ENCODE peak calls at places on chromosomes 1 and 21, in seven cellular contexts. K is GM20000, O is left lung, Z is GM13976, A is BE2C, F is BJ, S is glutamatergic neuron. Y is an unnamed sample.

GRCh38 chr1:16051039-16051438 is 7.5 kb downstream of the CLCNKB start:
- DNase-seq in Z (no peak), F (no peak), K (no peak), S (no peak), O (no peak), A (no peak), Y (no peak)

GRCh38 chr1:28354121-28354520 is 15.4 kb upstream of the PHACTR4 start:
- DNase-seq in K (no peak), F (no peak), Z (no peak), A (no peak), S (no peak), O (no peak), Y (no peak)

GRCh38 chr21:45957986-45958610 is 23.5 kb upstream of the COL6A1 start:
- DNase-seq in S (no peak), A (no peak), O (no peak), Z (no peak), F (no peak), K (no peak), Y (no peak)

GRCh38 chr1:174262747-174263241 is 103.5 kb downstream of the RABGAP1L start:
- DNase-seq in K (peak), Z (peak), S (no peak), F (peak), O (no peak), A (peak), Y (peak)

GRCh38 chr1:59605761-59606160 is 209.0 kb upstream of the HOOK1 start:
- DNase-seq in S (no peak), Z (no peak), O (no peak), F (peak), K (no peak), A (no peak), Y (no peak)

GRCh38 chr1:92356956-92357355 is 58.1 kb downstream of the RPAP2 start:
- DNase-seq in S (no peak), F (peak), Z (no peak), A (no peak), K (no peak), O (no peak), Y (no peak)

GRCh38 chr1:209101106-209101505 is 482.4 kb upstream of the CAMK1G start:
- DNase-seq in O (no peak), F (no peak), S (no peak), Z (no peak), K (no peak), A (no peak), Y (no peak)

GRCh38 chr1:30690115-30690645 is 33.2 kb downstream of the MATN1 start:
- DNase-seq in K (no peak), A (no peak), F (no peak), O (peak), S (no peak), Z (no peak), Y (no peak)

GRCh38 chr1:212595787-212596714 is 12.5 kb upstream of the ATF3 start:
- DNase-seq in Z (peak), A (no peak), K (peak), F (peak), O (no peak), S (no peak), Y (peak)

GRCh38 chr1:155124503-155125463 is 2.9 kb upstream of the EFNA1 start:
- DNase-seq in A (no peak), K (no peak), Z (no peak), O (no peak), S (no peak), F (peak), Y (no peak)

GRCh38 chr1:224433671-224434446 is 738 bp downstream of the WDR26 start:
- DNase-seq in Z (peak), F (no peak), S (peak), A (peak), K (peak), O (peak), Y (peak)

GRCh38 chr1:168842916-168843315 is 113.9 kb upstream of the DPT start:
- DNase-seq in A (no peak), Z (no peak), F (no peak), O (no peak), K (no peak), S (no peak), Y (no peak)

GRCh38 chr1:181423301-181423918 is 59.9 kb upstream of the CACNA1E start:
- DNase-seq in S (peak), A (peak), Z (peak), K (peak), O (no peak), F (no peak), Y (peak)

GRCh38 chr21:38909109-38909508 is 103.4 kb downstream of the ETS2 start:
- DNase-seq in Z (no peak), K (no peak), O (no peak), F (no peak), A (no peak), S (no peak), Y (no peak)

GRCh38 chr1:245488346-245489110 is 333.7 kb downstream of the KIF26B start:
- DNase-seq in O (no peak), S (no peak), A (no peak), Z (no peak), K (no peak), F (no peak), Y (no peak)

GRCh38 chr1:151918819-151919218 is 9.5 kb upstream of the THEM4 start:
- DNase-seq in S (no peak), A (no peak), Z (no peak), K (no peak), F (no peak), O (no peak), Y (no peak)

GRCh38 chr1:177953549-177953948 is 16.3 kb downstream of the SEC16B start:
- DNase-seq in F (no peak), A (no peak), K (no peak), Z (no peak), S (no peak), O (no peak), Y (no peak)

GRCh38 chr1:172637522-172637921 is 21.4 kb upstream of the FASLG start:
- DNase-seq in A (no peak), O (no peak), S (no peak), K (no peak), F (no peak), Z (no peak), Y (peak)

GRCh38 chr1:180255538-180256352 is 25.7 kb downstream of the LHX4 start:
- DNase-seq in K (no peak), S (peak), F (no peak), O (no peak), A (peak), Z (no peak), Y (no peak)

GRCh38 chr1:223088713-223089240 is 54.3 kb downstream of the TLR5 start:
- DNase-seq in K (no peak), F (no peak), A (no peak), Z (no peak), S (no peak), O (no peak), Y (no peak)

GRCh38 chr1:30715216-30715615 is 8.2 kb downstream of the MATN1 start:
- DNase-seq in S (peak), Z (no peak), O (no peak), A (no peak), K (no peak), F (no peak), Y (peak)

GRCh38 chr21:35829014-35829525 is 231.3 kb downstream of the SETD4 start:
- DNase-seq in F (no peak), S (no peak), O (no peak), A (no peak), K (no peak), Z (no peak), Y (no peak)

GRCh38 chr1:111517464-111518225 is 14.2 kb upstream of the ADORA3 start:
- DNase-seq in O (no peak), A (no peak), S (no peak), Z (no peak), K (no peak), F (no peak), Y (peak)

GRCh38 chr21:19321688-19322087 is 918.1 kb upstream of the TMPRSS15 start:
- DNase-seq in O (no peak), K (no peak), S (no peak), F (no peak), Z (no peak), A (no peak), Y (no peak)

GRCh38 chr1:32533792-32534327 is 5.4 kb upstream of the ZBTB8A start:
- DNase-seq in S (no peak), K (no peak), Z (no peak), O (no peak), F (no peak), A (no peak), Y (no peak)

GRCh38 chr1:53375440-53375839 is 47.6 kb upstream of the LRP8 start:
- DNase-seq in A (no peak), F (no peak), O (peak), Z (no peak), S (no peak), K (no peak), Y (no peak)

GRCh38 chr1:20280399-20280798 is 10.3 kb upstream of the VWA5B1 start:
- DNase-seq in O (no peak), K (no peak), S (no peak), F (no peak), Z (no peak), A (no peak), Y (no peak)

GRCh38 chr1:62765981-62766380 is 18.0 kb upstream of the ATG4C start:
- DNase-seq in K (no peak), S (no peak), F (no peak), O (no peak), A (no peak), Z (no peak), Y (no peak)

GRCh38 chr1:175035860-175036259 is 12.6 kb upstream of the MRPS14 start:
- DNase-seq in O (no peak), A (no peak), S (no peak), Z (no peak), F (no peak), K (no peak), Y (no peak)

GRCh38 chr1:25037174-25038074 is 107.3 kb upstream of the RUNX3 start:
- DNase-seq in K (peak), Z (peak), A (peak), S (peak), O (no peak), F (no peak), Y (peak)

GRCh38 chr1:32619701-32620485 is 30.5 kb downstream of the ZBTB8OS start:
- DNase-seq in S (no peak), Z (peak), K (peak), A (no peak), O (no peak), F (no peak), Y (peak)

DNA sequence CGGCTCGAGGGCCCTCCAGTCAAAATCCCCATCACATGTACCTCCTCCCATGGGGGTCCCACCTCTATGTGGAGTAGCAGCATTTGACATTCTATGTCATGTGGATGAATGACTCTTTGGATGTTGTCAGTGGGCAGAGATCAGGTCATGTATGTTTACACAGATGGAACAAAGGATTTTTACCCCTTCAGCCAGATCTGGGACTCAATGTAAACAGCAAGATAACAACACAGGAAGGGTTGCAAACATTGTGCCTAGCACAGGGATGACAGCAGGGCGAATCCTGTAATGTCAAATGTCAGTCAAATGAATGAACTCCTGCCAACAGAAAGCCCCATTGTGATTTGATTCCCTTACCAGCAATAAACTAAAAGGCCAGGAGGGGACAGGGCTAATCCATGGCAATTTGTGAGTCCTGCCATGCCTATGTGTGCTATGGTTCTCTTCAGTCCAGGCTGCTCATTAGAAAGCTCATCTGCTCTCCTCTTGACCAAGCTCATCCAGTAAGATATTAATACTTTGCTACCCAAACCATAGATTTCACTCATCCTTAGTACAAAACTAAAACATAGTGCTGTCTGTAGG is 60.3 kb downstream of the PGBD5 start:
- DNase-seq in S (no peak), K (no peak), F (no peak), Z (no peak), O (no peak), A (no peak), Y (no peak)
- TF ChIP-seq CTCF in S (no peak), K (no peak), F (no peak), Z (no peak), O (no peak), A (peak), Y (no peak)

GRCh38 chr1:101237229-101237837 is 514 bp downstream of the S1PR1 start:
- DNase-seq in S (no peak), Z (peak), O (no peak), A (no peak), F (no peak), K (peak), Y (peak)
- TF ChIP-seq CTCF in S (no peak), Z (no peak), O (no peak), A (peak), F (peak), K (no peak), Y (no peak)

DNA sequence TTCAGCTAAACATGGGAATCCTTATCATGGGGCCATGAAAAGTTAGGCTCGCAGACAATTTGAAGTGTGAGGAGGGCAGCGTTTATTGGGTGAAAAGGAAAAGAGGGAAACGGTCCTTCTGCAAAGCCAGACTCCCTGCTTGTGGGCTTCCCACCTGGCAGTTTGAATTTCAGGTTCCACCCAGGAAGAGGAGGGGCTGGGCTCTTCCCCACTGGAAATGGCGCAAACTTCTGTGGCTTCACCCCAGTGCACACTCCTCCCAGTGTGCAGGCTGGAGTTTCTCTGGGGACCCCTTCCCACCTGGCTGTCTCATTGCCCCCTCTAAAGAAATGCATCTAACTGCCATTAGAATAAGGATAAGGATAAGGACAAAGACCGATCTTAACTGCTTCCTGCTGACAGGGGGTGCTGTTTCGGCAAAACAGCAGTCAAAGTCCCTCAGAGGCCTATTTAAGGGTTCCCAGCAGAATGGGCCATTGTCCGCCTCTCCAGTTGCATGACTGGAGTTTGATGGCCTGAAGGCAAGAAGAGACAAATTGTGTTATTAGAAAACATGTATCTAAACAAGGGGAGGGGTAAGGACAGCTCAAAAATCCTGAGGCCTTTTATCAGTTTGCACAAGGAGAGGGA is 20.4 kb downstream of the AIM2 start:
- DNase-seq in O (no peak), F (no peak), Z (no peak), A (no peak), K (no peak), S (no peak), Y (no peak)
- TF ChIP-seq CTCF in O (no peak), F (peak), Z (peak), A (no peak), K (no peak), S (no peak), Y (no peak)

GRCh38 chr1:182784556-182785171 is 4.9 kb upstream of the NPL start:
- DNase-seq in Z (peak), F (no peak), A (peak), S (no peak), O (no peak), K (peak), Y (peak)
- TF ChIP-seq CTCF in Z (peak), F (peak), A (peak), S (peak), O (peak), K (peak), Y (peak)

GRCh38 chr1:48084826-48085225 is 87.6 kb upstream of the TRABD2B start:
- DNase-seq in K (no peak), O (no peak), Z (no peak), F (no peak), A (no peak), S (no peak), Y (no peak)

GRCh38 chr1:48079096-48079495 is 81.9 kb upstream of the TRABD2B start:
- DNase-seq in F (no peak), A (no peak), Z (no peak), O (no peak), S (no peak), K (no peak), Y (no peak)

GRCh38 chr1:48082271-48082925 is 85.2 kb upstream of the TRABD2B start:
- DNase-seq in A (no peak), Z (no peak), O (no peak), K (no peak), S (no peak), F (no peak), Y (no peak)

GRCh38 chr1:48077860-48078259 is 80.7 kb upstream of the TRABD2B start:
- DNase-seq in O (no peak), F (no peak), Z (no peak), S (no peak), K (no peak), A (no peak), Y (no peak)

GRCh38 chr1:48080343-48081255 is 83.4 kb upstream of the TRABD2B start:
- DNase-seq in O (no peak), F (no peak), K (no peak), S (no peak), A (no peak), Z (no peak), Y (no peak)
- TF ChIP-seq CTCF in O (no peak), F (no peak), K (no peak), S (no peak), A (no peak), Z (no peak), Y (no peak)

Y was measured in activated CD8-positive, alpha-beta T cell treated with anti-CD3 and anti-CD28 coated beads for 36 hours.